ENCODE peak calls at places on chromosomes 2 and 18, in eight cellular contexts. Q, P, R, O, J, C, U and E are unnamed samples.

GRCh38 chr2:224612581-224612980 is 27.4 kb upstream of the CUL3 start:
- DNase-seq in Q (no peak), P (no peak), R (no peak), O (no peak), J (no peak), C (no peak), U (no peak), E (no peak)

GRCh38 chr18:32469691-32470131 is 971 bp downstream of the GAREM1 start:
- DNase-seq in Q (no peak), P (no peak), R (no peak), O (peak), J (no peak), C (no peak), U (no peak), E (no peak)

GRCh38 chr2:109727929-109728447 is 66.1 kb upstream of the RGPD5 start:
- DNase-seq in Q (no peak), P (no peak), R (no peak), O (no peak), J (peak), C (peak), U (no peak), E (no peak)

GRCh38 chr2:67255933-67256615 is 141.1 kb upstream of the ETAA1 start:
- DNase-seq in Q (no peak), P (no peak), R (no peak), O (no peak), J (no peak), C (no peak), U (no peak), E (no peak)

GRCh38 chr2:86785456-86785855 is 5.3 kb downstream of the CD8A start:
- DNase-seq in Q (no peak), P (no peak), R (no peak), O (no peak), J (peak), C (no peak), U (no peak), E (no peak)

GRCh38 chr2:234427081-234428058 is 69.5 kb downstream of the ARL4C start:
- DNase-seq in Q (no peak), P (no peak), R (no peak), O (no peak), J (no peak), C (no peak), U (no peak), E (no peak)

GRCh38 chr2:84085562-84085961 is 373.5 kb downstream of the SUCLG1 start:
- DNase-seq in Q (no peak), P (no peak), R (no peak), O (no peak), J (no peak), C (no peak), U (no peak), E (no peak)

GRCh38 chr2:204505946-204506345 is 39.3 kb upstream of the PARD3B start:
- DNase-seq in Q (no peak), P (no peak), R (no peak), O (no peak), J (no peak), C (no peak), U (no peak), E (no peak)

GRCh38 chr2:145235312-145235711 is 715.4 kb upstream of the ZEB2 start:
- DNase-seq in Q (no peak), P (no peak), R (no peak), O (no peak), J (no peak), C (no peak), U (no peak), E (no peak)

GRCh38 chr2:232621186-232621585 is 12.2 kb upstream of the EFHD1 start:
- DNase-seq in Q (no peak), P (no peak), R (no peak), O (no peak), J (no peak), C (no peak), U (no peak), E (no peak)

GRCh38 chr2:170813611-170814550 is 2.8 kb upstream of the GAD1 start:
- DNase-seq in Q (no peak), P (no peak), R (no peak), O (no peak), J (no peak), C (no peak), U (no peak), E (no peak)

GRCh38 chr2:85537600-85538506 is 1.1 kb upstream of the MAT2A start:
- DNase-seq in Q (no peak), P (peak), R (no peak), O (peak), J (peak), C (peak), U (peak), E (no peak)

GRCh38 chr2:5694016-5694690 is 2.0 kb downstream of the SOX11 start:
- DNase-seq in Q (no peak), P (no peak), R (no peak), O (no peak), J (no peak), C (no peak), U (no peak), E (no peak)

GRCh38 chr18:34493566-34494358 is 216.3 kb upstream of the DTNA start:
- DNase-seq in Q (peak), P (peak), R (no peak), O (peak), J (peak), C (no peak), U (no peak), E (no peak)

GRCh38 chr2:11898576-11898975 is 152.1 kb downstream of the LPIN1 start:
- DNase-seq in Q (no peak), P (no peak), R (no peak), O (no peak), J (no peak), C (no peak), U (no peak), E (no peak)

GRCh38 chr2:182377467-182377866 is 49.4 kb downstream of the PDE1A start:
- DNase-seq in Q (no peak), P (no peak), R (no peak), O (no peak), J (no peak), C (no peak), U (no peak), E (no peak)

GRCh38 chr2:119523959-119524694 is at the start of gene SCTR:
- DNase-seq in Q (no peak), P (no peak), R (no peak), O (no peak), J (no peak), C (no peak), U (no peak), E (no peak)

GRCh38 chr2:233413529-233414272 is 59.4 kb downstream of the DGKD start:
- DNase-seq in Q (no peak), P (peak), R (no peak), O (no peak), J (no peak), C (peak), U (peak), E (peak)

GRCh38 chr2:233706720-233707119 is 6.0 kb upstream of the UGT1A5 start:
- DNase-seq in Q (no peak), P (no peak), R (no peak), O (no peak), J (no peak), C (no peak), U (no peak), E (no peak)

GRCh38 chr18:53946561-53946960 is 277.9 kb downstream of the MBD2 start:
- DNase-seq in Q (no peak), P (no peak), R (no peak), O (no peak), J (no peak), C (no peak), U (no peak), E (no peak)

GRCh38 chr18:56562479-56562878 is 75.9 kb downstream of the TXNL1 start:
- DNase-seq in Q (no peak), P (no peak), R (no peak), O (no peak), J (no peak), C (no peak), U (no peak), E (no peak)

GRCh38 chr2:20584637-20585321 is 66.1 kb downstream of the HS1BP3 start:
- DNase-seq in Q (no peak), P (peak), R (no peak), O (no peak), J (peak), C (peak), U (no peak), E (peak)

GRCh38 chr2:55163895-55164509 is 68.1 kb downstream of the CLHC1 start:
- DNase-seq in Q (no peak), P (no peak), R (no peak), O (no peak), J (no peak), C (no peak), U (no peak), E (no peak)

GRCh38 chr2:44772670-44773378 is 168.7 kb upstream of the SIX3 start:
- DNase-seq in Q (no peak), P (no peak), R (no peak), O (no peak), J (no peak), C (no peak), U (no peak), E (no peak)

GRCh38 chr18:48718251-48718959 is 179.6 kb downstream of the CTIF start:
- DNase-seq in Q (no peak), P (no peak), R (no peak), O (no peak), J (no peak), C (no peak), U (no peak), E (no peak)

GRCh38 chr18:66682855-66683322 is 79.0 kb upstream of the CDH19 start:
- DNase-seq in Q (no peak), P (no peak), R (no peak), O (no peak), J (no peak), C (no peak), U (no peak), E (no peak)

GRCh38 chr2:187547353-187547979 is 6.8 kb downstream of the TFPI start:
- DNase-seq in Q (no peak), P (peak), R (no peak), O (peak), J (no peak), C (no peak), U (peak), E (peak)

GRCh38 chr18:9643549-9643948 is 29.2 kb upstream of the PPP4R1 start:
- DNase-seq in Q (no peak), P (peak), R (no peak), O (no peak), J (no peak), C (no peak), U (no peak), E (peak)

GRCh38 chr2:108594132-108594981 is 60.1 kb downstream of the LIMS1 start:
- DNase-seq in Q (no peak), P (no peak), R (no peak), O (no peak), J (no peak), C (no peak), U (no peak), E (no peak)

GRCh38 chr2:102119255-102119654 is 23.3 kb upstream of the IL1R1 start:
- DNase-seq in Q (no peak), P (no peak), R (no peak), O (no peak), J (no peak), C (no peak), U (no peak), E (no peak)

GRCh38 chr2:16613475-16613874 is 52.2 kb downstream of the CYRIA start:
- DNase-seq in Q (no peak), P (no peak), R (no peak), O (no peak), J (no peak), C (no peak), U (no peak), E (no peak)

GRCh38 chr2:44932564-44933392 is 8.7 kb upstream of the SIX3 start:
- DNase-seq in Q (no peak), P (no peak), R (no peak), O (no peak), J (no peak), C (peak), U (no peak), E (no peak)

GRCh38 chr2:207107120-207107519 is 58.6 kb downstream of the KLF7 start:
- DNase-seq in Q (no peak), P (no peak), R (no peak), O (no peak), J (no peak), C (no peak), U (no peak), E (no peak)

GRCh38 chr2:241851325-241852115 is 7.2 kb downstream of the PDCD1 start:
- DNase-seq in Q (no peak), P (peak), R (no peak), O (no peak), J (peak), C (peak), U (peak), E (no peak)

GRCh38 chr18:26460449-26461091 is 87.8 kb downstream of the KCTD1 start:
- DNase-seq in Q (no peak), P (peak), R (no peak), O (no peak), J (no peak), C (no peak), U (no peak), E (no peak)

GRCh38 chr2:132489150-132489549 is 72.5 kb downstream of the GPR39 start:
- DNase-seq in Q (no peak), P (peak), R (no peak), O (no peak), J (no peak), C (no peak), U (no peak), E (no peak)

GRCh38 chr18:23277399-23277798 is 142.1 kb downstream of the CABLES1 start:
- DNase-seq in Q (no peak), P (no peak), R (no peak), O (no peak), J (no peak), C (no peak), U (no peak), E (no peak)

DNA sequence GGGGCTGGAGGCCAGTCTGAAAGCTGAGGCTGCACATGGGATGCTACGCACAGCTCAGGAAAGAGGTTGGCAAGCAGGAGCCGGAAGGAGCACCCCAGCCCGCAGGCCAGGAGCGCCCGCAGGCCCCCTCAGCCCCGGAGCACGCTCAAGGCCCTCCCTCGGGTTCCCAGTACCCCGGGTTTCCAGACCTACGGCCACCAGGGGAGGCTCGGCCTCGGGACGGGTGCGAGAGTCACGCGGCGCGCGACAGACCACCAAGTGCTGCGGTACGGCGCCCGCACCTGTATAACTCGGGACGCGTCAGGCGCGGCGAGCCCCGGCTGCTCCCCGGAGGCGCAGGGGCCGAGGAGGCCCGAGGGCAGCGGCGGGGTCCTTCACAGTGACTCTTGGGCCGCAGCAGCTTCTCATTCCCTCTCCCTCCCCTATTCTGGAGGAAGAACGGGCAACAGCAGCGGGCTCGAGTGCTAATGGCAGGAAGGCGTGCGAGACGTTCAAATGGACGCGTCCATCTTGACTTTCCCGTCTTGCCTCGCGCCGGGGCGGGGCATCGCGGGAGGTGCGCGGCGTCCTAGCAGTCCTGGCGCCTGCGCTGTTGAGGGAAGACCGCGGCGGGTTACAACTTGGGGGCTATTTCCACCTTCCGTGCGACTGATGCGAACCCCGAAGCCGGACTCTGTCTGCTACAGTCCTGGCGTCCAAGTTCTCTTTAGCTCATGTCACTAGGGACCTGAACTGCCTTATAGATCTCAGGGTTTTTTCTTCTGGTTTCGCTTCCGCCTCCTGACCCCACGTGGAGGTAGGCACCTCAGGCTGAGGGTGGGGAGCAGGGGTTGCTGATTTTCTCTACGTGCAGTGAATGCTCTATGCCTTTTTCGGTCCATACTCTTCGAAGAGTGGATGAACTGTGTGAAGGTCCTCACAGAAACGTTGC is at the start of gene ANAPC1:
- DNase-seq in Q (peak), P (peak), R (peak), O (peak), J (peak), C (peak), U (peak), E (peak)
- TF ChIP-seq POLR2A in Q (peak), P (peak), R (peak), O (peak), J (peak), C (peak), U (peak), E (peak)

GRCh38 chr2:23384551-23385349 is at the start of gene KLHL29:
- DNase-seq in Q (peak), P (peak), R (no peak), O (peak), J (peak), C (peak), U (peak), E (peak)
- TF ChIP-seq POLR2A in Q (peak), P (no peak), R (no peak), O (peak), J (peak), C (no peak), U (peak), E (peak)

GRCh38 chr2:3627500-3628100 is 30.4 kb upstream of the ALLC start:
- DNase-seq in Q (no peak), P (peak), R (no peak), O (no peak), J (peak), C (no peak), U (peak), E (no peak)

GRCh38 chr2:3625186-3625585 is 30.3 kb downstream of the COLEC11 start:
- DNase-seq in Q (no peak), P (peak), R (no peak), O (no peak), J (peak), C (no peak), U (peak), E (no peak)

GRCh38 chr2:3628241-3628679 is 29.7 kb upstream of the ALLC start:
- DNase-seq in Q (no peak), P (peak), R (no peak), O (no peak), J (peak), C (no peak), U (peak), E (no peak)

GRCh38 chr2:3626817-3627499 is 31.0 kb upstream of the ALLC start:
- DNase-seq in Q (no peak), P (peak), R (no peak), O (no peak), J (peak), C (no peak), U (peak), E (no peak)

GRCh38 chr2:3626118-3626816 is 31.4 kb downstream of the COLEC11 start:
- DNase-seq in Q (no peak), P (peak), R (no peak), O (no peak), J (peak), C (no peak), U (peak), E (no peak)
- TF ChIP-seq POLR2A in Q (no peak), P (no peak), R (no peak), O (no peak), J (no peak), C (no peak), U (no peak), E (no peak)

DNA sequence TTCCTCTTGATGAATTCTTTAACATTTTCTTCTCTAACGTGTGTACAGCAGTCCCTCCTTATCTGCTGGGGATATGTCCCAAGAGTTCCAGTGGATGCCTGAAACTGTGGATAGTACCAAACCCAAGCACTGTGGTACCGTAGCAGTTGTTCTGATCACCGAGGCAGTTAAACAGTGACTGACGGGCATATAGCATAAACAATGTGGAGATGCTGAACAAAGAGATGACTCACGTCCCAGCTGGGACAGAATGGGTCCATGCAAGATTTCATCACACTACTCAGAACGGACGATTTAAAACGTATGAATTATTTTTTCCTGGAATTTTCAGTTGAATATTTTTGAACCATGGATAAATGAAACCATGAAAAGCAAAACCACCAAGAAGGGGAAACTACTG is 54.5 kb upstream of the SPAG16 start:
- DNase-seq in Q (no peak), P (no peak), R (no peak), O (no peak), J (no peak), C (no peak), U (no peak), E (no peak)
- TF ChIP-seq POLR2A in Q (no peak), P (no peak), R (no peak), O (no peak), J (no peak), C (no peak), U (no peak), E (no peak)